ENCODE peak calls at places on chromosomes 16 and 17, in seven cellular contexts. Z is GM12891, W is HepG2, Q is K562, K is GM12878, B is SK-N-SH, E is H1. I is an unnamed sample.

GRCh38 chr17:66518677-66519076 is 216.3 kb downstream of the PRKCA start:
- DNase-seq in Q (no peak), E (no peak), Z (no peak), K (no peak), B (peak; percentile 49), W (no peak), I (no peak)

GRCh38 chr17:76191891-76192290 is 48.4 kb downstream of the RNF157 start:
- DNase-seq in Q (no peak), Z (peak; percentile 40), E (no peak), W (no peak), B (no peak), K (peak; percentile 85), I (peak; percentile 32)

GRCh38 chr16:89828199-89828869 is at the start of gene SPIRE2:
- DNase-seq in Z (peak; percentile 78), B (peak; percentile 95), Q (peak; percentile 90), K (no peak), E (no peak), W (no peak), I (peak; percentile 62)

GRCh38 chr17:55228683-55229192 is 36.0 kb upstream of the HLF start:
- DNase-seq in B (no peak), Z (no peak), K (no peak), E (no peak), Q (no peak), W (no peak), I (no peak)

GRCh38 chr16:24829153-24829552 is 16.6 kb upstream of the SLC5A11 start:
- DNase-seq in Z (no peak), E (no peak), K (no peak), B (no peak), Q (peak; percentile 51), W (no peak), I (no peak)

GRCh38 chr16:17282247-17282646 is 188.5 kb downstream of the XYLT1 start:
- DNase-seq in K (no peak), Z (no peak), B (no peak), W (no peak), Q (no peak), E (no peak), I (no peak)

GRCh38 chr16:69286941-69287713 is 24.0 kb upstream of the VPS4A start:
- DNase-seq in W (peak; percentile 62), Z (no peak), Q (peak; percentile 34), E (no peak), K (peak; percentile 5), B (peak; percentile 39), I (no peak)

GRCh38 chr17:73722163-73722562 is 77.9 kb upstream of the SDK2 start:
- DNase-seq in B (peak; percentile 62), E (no peak), W (no peak), Z (no peak), Q (no peak), K (no peak), I (no peak)

GRCh38 chr16:81823111-81823510 is 44.0 kb downstream of the PLCG2 start:
- DNase-seq in E (no peak), Z (no peak), W (no peak), Q (no peak), B (no peak), K (no peak), I (no peak)

GRCh38 chr16:49575352-49576172 is 202.0 kb downstream of the C16orf78 start:
- DNase-seq in Z (peak; percentile 66), E (no peak), K (peak; percentile 71), W (no peak), Q (no peak), B (no peak), I (peak; percentile 61)

GRCh38 chr16:73326770-73327470 is 279.0 kb upstream of the ZFHX3 start:
- DNase-seq in E (no peak), Z (no peak), B (no peak), K (no peak), Q (no peak), W (peak; percentile 32), I (no peak)

GRCh38 chr16:11535494-11535893 is 51.2 kb downstream of the LITAF start:
- DNase-seq in E (no peak), K (no peak), B (no peak), Q (no peak), W (peak; percentile 39), Z (no peak), I (no peak)

GRCh38 chr17:57563968-57564367 is 181.1 kb downstream of the CCDC182 start:
- DNase-seq in Z (no peak), E (no peak), B (peak; percentile 74), Q (no peak), W (no peak), K (no peak), I (no peak)

GRCh38 chr17:18143044-18143936 is 34.7 kb downstream of the MYO15A start:
- DNase-seq in Z (no peak), E (no peak), K (no peak), B (no peak), W (peak; percentile 38), Q (peak; percentile 55), I (no peak)

GRCh38 chr17:58692239-58693055 is at the start of gene RAD51C:
- DNase-seq in K (peak; percentile 67), W (peak; percentile 84), Z (peak; percentile 80), E (peak; percentile 27), B (peak; percentile 95), Q (peak; percentile 92), I (peak; percentile 81)

GRCh38 chr17:29918016-29918415 is 12.0 kb downstream of the SSH2 start:
- DNase-seq in W (no peak), Q (no peak), Z (no peak), E (no peak), K (no peak), B (no peak), I (no peak)

GRCh38 chr17:61474934-61475333 is 22.7 kb downstream of the TBX4 start:
- DNase-seq in E (no peak), K (no peak), Q (no peak), Z (no peak), B (no peak), W (no peak), I (no peak)

GRCh38 chr16:86443508-86444130 is 66.7 kb upstream of the FOXF1 start:
- DNase-seq in Z (no peak), W (no peak), Q (no peak), E (no peak), K (no peak), B (no peak), I (no peak)

GRCh38 chr17:64411999-64412771 is 21.5 kb upstream of the PECAM1 start:
- DNase-seq in K (no peak), W (no peak), E (peak; percentile 59), Z (no peak), Q (no peak), B (no peak), I (no peak)

GRCh38 chr16:47258874-47259461 is 115.2 kb upstream of the NETO2 start:
- DNase-seq in W (peak; percentile 38), B (peak; percentile 42), E (no peak), Z (no peak), Q (peak; percentile 61), K (peak; percentile 5), I (no peak)

GRCh38 chr17:79612468-79613194 is 1.8 kb upstream of the RBFOX3 start:
- DNase-seq in Q (peak; percentile 80), B (peak; percentile 92), Z (peak; percentile 78), K (no peak), W (peak; percentile 46), E (peak; percentile 78), I (peak; percentile 65)

GRCh38 chr16:11738742-11739544 is 3.7 kb downstream of the TXNDC11 start:
- DNase-seq in Z (no peak), E (no peak), W (no peak), Q (no peak), B (no peak), K (no peak), I (no peak)

GRCh38 chr16:19884021-19884485 is 595 bp downstream of the GPRC5B start:
- DNase-seq in E (no peak), K (no peak), W (no peak), Q (peak; percentile 30), B (peak; percentile 70), Z (no peak), I (no peak)

GRCh38 chr16:29804455-29805231 is 1.7 kb upstream of the MAZ start:
- DNase-seq in Z (no peak), K (no peak), W (no peak), E (no peak), B (no peak), Q (peak; percentile 48), I (no peak)

GRCh38 chr17:58305626-58306025 is 23.0 kb downstream of the TSPOAP1 start:
- DNase-seq in Z (peak; percentile 13), Q (no peak), B (no peak), W (no peak), E (no peak), K (no peak), I (no peak)

GRCh38 chr16:4316732-4317461 is 1.0 kb downstream of the GLIS2 start:
- DNase-seq in K (no peak), B (peak; percentile 74), W (no peak), Q (no peak), E (no peak), Z (no peak), I (no peak)

GRCh38 chr16:84926462-84926861 is 84.9 kb downstream of the ZDHHC7 start:
- DNase-seq in W (no peak), Q (no peak), B (no peak), E (no peak), K (no peak), Z (no peak), I (no peak)

GRCh38 chr16:84925773-84926372 is 85.5 kb downstream of the ZDHHC7 start:
- DNase-seq in K (no peak), E (no peak), B (no peak), Q (no peak), W (no peak), Z (no peak), I (no peak)

GRCh38 chr16:84922351-84923135 is 88.8 kb downstream of the ZDHHC7 start:
- DNase-seq in B (peak; percentile 88), E (no peak), W (peak; percentile 38), Z (no peak), Q (no peak), K (no peak), I (no peak)

GRCh38 chr16:84925092-84925772 is 86.1 kb downstream of the ZDHHC7 start:
- DNase-seq in E (peak; percentile 29), K (no peak), Q (peak; percentile 87), Z (peak; percentile 69), W (peak; percentile 53), B (peak; percentile 56), I (peak; percentile 59)

GRCh38 chr16:84924339-84925091 is 86.8 kb downstream of the ZDHHC7 start:
- DNase-seq in W (peak; percentile 64), Q (peak; percentile 65), K (no peak), Z (no peak), E (no peak), B (no peak), I (no peak)
- TF ChIP-seq POLR2AphosphoS5 in W (no peak), Q (no peak), K (no peak), Z (no peak), E (no peak), B (no peak), I (no peak)

GRCh38 chr17:46063239-46063638 is 64.2 kb downstream of the STH start:
- DNase-seq in W (no peak), B (no peak), K (no peak), E (no peak), Z (no peak), Q (no peak), I (no peak)
- TF ChIP-seq TAF1 in W (no peak), B (no peak), K (no peak), E (no peak), Z (no peak), Q (no peak), I (no peak)

GRCh38 chr17:81650951-81651350 is 5.4 kb downstream of the PDE6G start:
- DNase-seq in Z (no peak), K (no peak), B (no peak), E (no peak), Q (no peak), W (no peak), I (no peak)
- TF ChIP-seq POLR2AphosphoS5 in Z (no peak), K (no peak), B (no peak), E (no peak), Q (no peak), W (no peak), I (no peak)

GRCh38 chr17:7716901-7717755 is at the start of gene DNAH2:
- DNase-seq in Q (peak; percentile 93), B (peak; percentile 97), Z (peak; percentile 69), W (peak; percentile 60), K (no peak), E (peak; percentile 91), I (peak; percentile 54)
- TF ChIP-seq TAF1 in Q (no peak), B (no peak), Z (no peak), W (no peak), K (no peak), E (peak; percentile 28), I (no peak)

I was measured in GM12892.